ENCODE peak calls at places on chromosomes 5 and 9, in ten cellular contexts. J is osteoblast, G is epithelial cell of prostate, Q is fibroblast of mammary gland, Z is nucleus accumbens, S is psoas muscle, T is COR-L47, X is CD14-positive monocyte, O is pulmonary artery endothelial cell, I is RWPE1. R is an unnamed sample.

GRCh38 chr9:136036848-136037247 is 58.2 kb downstream of the NACC2 start:
- DNase-seq in I (no peak), G (no peak), Q (no peak), T (no peak), S (no peak), Z (no peak), X (no peak), J (no peak), O (no peak), R (no peak)

GRCh38 chr5:180391276-180391675 is 38.1 kb upstream of the GFPT2 start:
- DNase-seq in X (no peak), O (no peak), I (no peak), G (no peak), S (no peak), J (peak), Z (no peak), Q (no peak), T (no peak), R (no peak)

GRCh38 chr5:144712090-144712489 is 541.4 kb downstream of the KCTD16 start:
- DNase-seq in T (no peak), Q (no peak), X (no peak), G (no peak), S (no peak), Z (no peak), O (no peak), J (no peak), I (no peak), R (no peak)

GRCh38 chr9:136888454-136888853 is 2.1 kb downstream of the TRAF2 start:
- DNase-seq in X (no peak), G (no peak), T (no peak), Q (no peak), J (peak), Z (no peak), O (no peak), I (no peak), S (no peak), R (no peak)

GRCh38 chr9:7336356-7337075 is 463.1 kb downstream of the DMAC1 start:
- DNase-seq in Z (no peak), O (no peak), T (no peak), G (no peak), S (no peak), I (no peak), Q (peak), X (no peak), J (no peak), R (no peak)

GRCh38 chr9:86641970-86642369 is 287.8 kb upstream of the TUT7 start:
- DNase-seq in Q (no peak), I (no peak), S (no peak), T (no peak), O (no peak), Z (no peak), J (no peak), G (no peak), X (no peak), R (no peak)

GRCh38 chr5:108728566-108729305 is 19.0 kb upstream of the FER start:
- DNase-seq in T (no peak), Q (no peak), X (no peak), G (no peak), J (peak), O (no peak), Z (no peak), I (no peak), S (no peak), R (peak)

GRCh38 chr9:26243722-26244121 is 565.5 kb upstream of the TUSC1 start:
- DNase-seq in Z (no peak), T (no peak), Q (peak), X (no peak), I (peak), O (no peak), S (no peak), G (no peak), J (peak), R (peak)

GRCh38 chr5:143405063-143405746 is 1.7 kb upstream of the NR3C1 start:
- DNase-seq in I (peak), Q (peak), Z (peak), J (peak), T (peak), G (peak), O (no peak), S (peak), X (peak), R (no peak)

GRCh38 chr9:79975471-79976316 is 403.9 kb downstream of the TLE4 start:
- DNase-seq in O (no peak), T (no peak), G (no peak), Q (no peak), X (no peak), S (peak), I (no peak), J (peak), Z (peak), R (no peak)

GRCh38 chr9:101738566-101739183 is at the start of gene GRIN3A:
- DNase-seq in T (peak), I (peak), X (no peak), S (peak), Z (peak), G (no peak), O (no peak), Q (no peak), J (no peak), R (no peak)

GRCh38 chr9:83629433-83630104 is 6.6 kb downstream of the IDNK start:
- DNase-seq in S (no peak), G (no peak), J (no peak), Z (no peak), T (no peak), O (no peak), I (no peak), X (no peak), Q (no peak), R (no peak)

GRCh38 chr5:143874312-143874711 is 62.4 kb downstream of the HMHB1 start:
- DNase-seq in X (no peak), T (no peak), Z (no peak), Q (no peak), O (no peak), I (no peak), G (no peak), J (no peak), S (no peak), R (no peak)

GRCh38 chr5:37735649-37736347 is 104.0 kb downstream of the GDNF start:
- DNase-seq in Z (peak), J (no peak), O (no peak), T (no peak), Q (peak), X (no peak), I (no peak), G (no peak), S (peak), R (no peak)

GRCh38 chr9:112194969-112195431 is 19.9 kb upstream of the SUSD1 start:
- DNase-seq in Z (no peak), X (no peak), S (no peak), T (no peak), Q (peak), I (no peak), J (no peak), G (no peak), O (no peak), R (no peak)

GRCh38 chr9:113796651-113797426 is 79.3 kb upstream of the ZNF618 start:
- DNase-seq in S (no peak), J (no peak), X (no peak), G (no peak), Q (no peak), O (no peak), Z (no peak), I (no peak), T (no peak), R (no peak)

GRCh38 chr5:5767286-5767928 is 344.9 kb downstream of the ICE1 start:
- DNase-seq in J (no peak), Q (no peak), S (no peak), I (no peak), T (no peak), X (no peak), O (no peak), Z (no peak), G (no peak), R (no peak)

GRCh38 chr5:95130951-95131350 is 153.9 kb downstream of the MCTP1 start:
- DNase-seq in X (no peak), Z (no peak), O (no peak), Q (peak), T (no peak), I (no peak), J (no peak), S (no peak), G (no peak), R (no peak)

GRCh38 chr5:94470802-94471201 is 147.6 kb downstream of the KIAA0825 start:
- DNase-seq in X (no peak), Q (no peak), S (no peak), T (no peak), O (no peak), Z (no peak), I (no peak), G (no peak), J (no peak), R (no peak)

GRCh38 chr5:39187873-39188731 is 31.3 kb downstream of the FYB1 start:
- DNase-seq in J (no peak), X (no peak), O (no peak), Q (no peak), S (no peak), G (peak), T (no peak), I (no peak), Z (no peak), R (no peak)

GRCh38 chr9:97842960-97843359 is 10.1 kb upstream of the FOXE1 start:
- DNase-seq in G (no peak), S (no peak), J (no peak), I (no peak), X (no peak), Z (no peak), Q (no peak), T (no peak), O (no peak), R (no peak)

GRCh38 chr5:93874080-93874479 is 132.7 kb upstream of the POU5F2 start:
- DNase-seq in O (peak), J (peak), I (no peak), S (no peak), Q (peak), G (no peak), X (no peak), Z (no peak), T (peak), R (peak)

GRCh38 chr9:21078702-21079101 is 960 bp upstream of the IFNB1 start:
- DNase-seq in O (no peak), I (no peak), X (no peak), Z (no peak), Q (no peak), T (no peak), J (no peak), S (no peak), G (no peak), R (no peak)

GRCh38 chr9:125820100-125820804 is 73.1 kb downstream of the PBX3 start:
- DNase-seq in Q (no peak), J (no peak), Z (no peak), S (no peak), I (no peak), X (no peak), O (no peak), G (no peak), T (no peak), R (no peak)

GRCh38 chr9:16180546-16180945 is 627.7 kb downstream of the CCDC171 start:
- DNase-seq in I (peak), Q (peak), G (peak), Z (no peak), S (no peak), T (no peak), O (no peak), X (no peak), J (no peak), R (no peak)

GRCh38 chr9:129343697-129344375 is 165.8 kb upstream of the IER5L start:
- DNase-seq in J (no peak), Q (peak), Z (peak), O (no peak), T (no peak), G (no peak), I (no peak), S (peak), X (peak), R (peak)

GRCh38 chr5:113047234-113047633 is 70.6 kb downstream of the DCP2 start:
- DNase-seq in J (peak), S (no peak), I (peak), O (no peak), X (no peak), G (no peak), T (no peak), Z (no peak), Q (no peak), R (no peak)

GRCh38 chr9:131276891-131277672 is 772 bp upstream of the FAM78A start:
- DNase-seq in Q (no peak), T (no peak), Z (no peak), O (no peak), I (no peak), J (peak), G (no peak), S (no peak), X (no peak), R (peak)

GRCh38 chr5:181167814-181168488 is 20.6 kb downstream of the OR2V2 start:
- DNase-seq in X (no peak), I (no peak), Q (no peak), T (no peak), S (no peak), J (peak), G (no peak), O (no peak), Z (no peak), R (no peak)

GRCh38 chr5:90645024-90645610 is 86.5 kb downstream of the ADGRV1 start:
- DNase-seq in Z (no peak), Q (peak), O (no peak), S (no peak), J (no peak), I (no peak), G (no peak), T (no peak), X (no peak), R (no peak)

GRCh38 chr5:71475788-71476384 is 20.4 kb downstream of the BDP1 start:
- DNase-seq in Z (no peak), I (peak), X (no peak), O (no peak), Q (peak), J (peak), G (no peak), T (no peak), S (no peak), R (no peak)

GRCh38 chr5:149271195-149271716 is 403 bp upstream of the AFAP1L1 start:
- DNase-seq in T (no peak), X (no peak), J (no peak), G (no peak), O (no peak), Z (no peak), I (peak), S (peak), Q (no peak), R (no peak)

GRCh38 chr5:96616801-96617200 is 45.4 kb upstream of the CAST start:
- DNase-seq in G (peak), Q (no peak), I (no peak), O (no peak), Z (no peak), X (no peak), S (no peak), J (no peak), T (no peak), R (no peak)

GRCh38 chr5:41856644-41857491 is 13.4 kb downstream of the OXCT1 start:
- DNase-seq in I (peak), S (no peak), O (peak), T (peak), Q (peak), J (peak), X (no peak), Z (peak), G (no peak), R (peak)

R was measured in dermis microvascular lymphatic vessel endothelial cell.